ENCODE peak calls at places on chromosomes 11 and 22, in seven cellular contexts. J is gastrocnemius medialis, N is lower leg skin, V is breast epithelium, F is H1, G is stomach, O is K562. C is an unnamed sample.

GRCh38 chr11:107827041-107827440 is 31.5 kb downstream of the SLC35F2 start:
- DNase-seq in J (no peak), N (no peak), V (no peak), F (no peak), G (no peak), O (no peak), C (no peak)

GRCh38 chr11:94007426-94007825 is 13.7 kb upstream of the HEPHL1 start:
- DNase-seq in J (no peak), N (no peak), V (no peak), F (no peak), G (no peak), O (no peak), C (no peak)

GRCh38 chr22:33023119-33023827 is 34.9 kb downstream of the SYN3 start:
- DNase-seq in J (no peak), N (no peak), V (no peak), F (no peak), G (no peak), O (no peak), C (no peak)

GRCh38 chr11:77658213-77659013 is 20.8 kb upstream of the CLNS1A start:
- DNase-seq in J (no peak), N (no peak), V (no peak), F (no peak), G (no peak), O (peak), C (no peak)

GRCh38 chr22:46823654-46824053 is 61.2 kb downstream of the TBC1D22A start:
- DNase-seq in J (no peak), N (no peak), V (no peak), F (no peak), G (no peak), O (no peak), C (no peak)

GRCh38 chr11:124801636-124802312 is 1.6 kb upstream of the MSANTD2 start:
- DNase-seq in J (no peak), N (no peak), V (no peak), F (no peak), G (no peak), O (no peak), C (no peak)

GRCh38 chr11:11028017-11028692 is 170.3 kb upstream of the ZBED5 start:
- DNase-seq in J (peak), N (peak), V (peak), F (peak), G (peak), O (peak), C (peak)

GRCh38 chr11:37830532-37830931 is 1232.5 kb upstream of the RAG2 start:
- DNase-seq in J (no peak), N (no peak), V (no peak), F (no peak), G (no peak), O (no peak), C (no peak)

GRCh38 chr11:33706961-33707360 is 6.3 kb upstream of the C11orf91 start:
- DNase-seq in J (no peak), N (no peak), V (no peak), F (no peak), G (no peak), O (no peak), C (no peak)

GRCh38 chr11:100827934-100828661 is 141.0 kb downstream of the ARHGAP42 start:
- DNase-seq in J (no peak), N (no peak), V (no peak), F (no peak), G (no peak), O (no peak), C (no peak)

GRCh38 chr22:28799125-28799833 is 1.1 kb downstream of the XBP1 start:
- DNase-seq in J (peak), N (peak), V (no peak), F (no peak), G (no peak), O (peak), C (peak)

GRCh38 chr11:76857776-76858461 is 2.8 kb upstream of the ACER3 start:
- DNase-seq in J (no peak), N (no peak), V (no peak), F (no peak), G (no peak), O (no peak), C (no peak)

GRCh38 chr11:130839950-130840666 is 76.2 kb downstream of the SNX19 start:
- DNase-seq in J (no peak), N (no peak), V (no peak), F (no peak), G (no peak), O (no peak), C (no peak)

GRCh38 chr11:64353101-64353738 is 5.7 kb upstream of the RPS6KA4 start:
- DNase-seq in J (no peak), N (no peak), V (no peak), F (no peak), G (no peak), O (no peak), C (no peak)

GRCh38 chr22:27512283-27512761 is 289.2 kb downstream of the MN1 start:
- DNase-seq in J (peak), N (peak), V (no peak), F (no peak), G (peak), O (no peak), C (peak)

GRCh38 chr22:48506506-48507145 is 1321.0 kb downstream of the BRD1 start:
- DNase-seq in J (no peak), N (no peak), V (no peak), F (no peak), G (no peak), O (no peak), C (no peak)

GRCh38 chr22:45612451-45612901 is 59.2 kb upstream of the ATXN10 start:
- DNase-seq in J (peak), N (peak), V (no peak), F (no peak), G (no peak), O (no peak), C (peak)

GRCh38 chr22:49177666-49178065 is 650.0 kb downstream of the BRD1 start:
- DNase-seq in J (no peak), N (no peak), V (no peak), F (no peak), G (no peak), O (no peak), C (no peak)

GRCh38 chr22:30123463-30123862 is 43.2 kb downstream of the HORMAD2 start:
- DNase-seq in J (no peak), N (no peak), V (no peak), F (no peak), G (no peak), O (no peak), C (no peak)

GRCh38 chr11:116990061-116990473 is 108.2 kb downstream of the SIK3 start:
- DNase-seq in J (no peak), N (no peak), V (no peak), F (no peak), G (no peak), O (no peak), C (no peak)

GRCh38 chr11:126415669-126416420 is 60.4 kb downstream of the ST3GAL4 start:
- DNase-seq in J (no peak), N (no peak), V (no peak), F (no peak), G (peak), O (no peak), C (no peak)

DNA sequence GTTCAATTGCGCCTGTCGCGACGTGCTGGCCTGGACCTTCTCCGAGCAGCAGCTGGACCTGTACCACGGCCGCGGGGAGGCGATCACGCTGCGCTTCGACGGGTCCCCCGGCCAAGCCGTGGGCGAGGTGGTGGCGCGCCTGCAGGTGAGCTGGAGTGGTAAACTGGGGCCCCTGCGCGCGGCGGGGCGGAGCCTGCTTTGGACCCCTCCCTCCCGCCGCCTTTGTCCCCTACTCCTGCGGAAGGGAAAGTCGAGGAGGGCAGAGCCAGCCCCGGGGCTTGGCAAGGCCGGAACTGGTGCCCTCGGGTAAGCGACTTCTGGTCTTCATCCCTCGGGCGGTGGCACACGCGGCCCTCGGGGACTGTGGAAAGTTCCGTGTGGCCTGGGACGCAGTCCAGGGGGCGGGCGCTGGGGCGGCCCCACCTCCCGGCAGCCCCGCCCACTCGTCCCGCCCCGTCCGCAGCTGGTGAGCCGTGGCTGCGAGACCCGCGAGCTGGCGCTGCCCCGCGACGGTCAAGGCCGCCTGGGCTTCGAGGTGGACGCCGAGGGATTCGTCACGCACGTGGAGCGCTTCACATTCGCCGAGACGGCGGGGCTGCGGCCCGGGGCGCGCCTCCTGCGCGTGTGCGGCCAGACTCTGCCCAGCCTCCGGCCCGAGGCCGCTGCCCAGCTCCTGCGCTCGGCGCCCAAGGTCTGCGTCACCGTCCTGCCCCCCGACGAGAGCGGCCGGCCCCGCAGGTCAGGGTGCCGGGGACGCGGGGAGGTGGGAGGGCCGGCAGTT is 9.2 kb downstream of the SIPA1 start:
- DNase-seq in J (no peak), N (no peak), V (peak), F (no peak), G (peak), O (peak), C (no peak)
- TF ChIP-seq POLR2A in J (no peak), N (no peak), V (no peak), F (peak), G (no peak), O (no peak), C (no peak)

DNA sequence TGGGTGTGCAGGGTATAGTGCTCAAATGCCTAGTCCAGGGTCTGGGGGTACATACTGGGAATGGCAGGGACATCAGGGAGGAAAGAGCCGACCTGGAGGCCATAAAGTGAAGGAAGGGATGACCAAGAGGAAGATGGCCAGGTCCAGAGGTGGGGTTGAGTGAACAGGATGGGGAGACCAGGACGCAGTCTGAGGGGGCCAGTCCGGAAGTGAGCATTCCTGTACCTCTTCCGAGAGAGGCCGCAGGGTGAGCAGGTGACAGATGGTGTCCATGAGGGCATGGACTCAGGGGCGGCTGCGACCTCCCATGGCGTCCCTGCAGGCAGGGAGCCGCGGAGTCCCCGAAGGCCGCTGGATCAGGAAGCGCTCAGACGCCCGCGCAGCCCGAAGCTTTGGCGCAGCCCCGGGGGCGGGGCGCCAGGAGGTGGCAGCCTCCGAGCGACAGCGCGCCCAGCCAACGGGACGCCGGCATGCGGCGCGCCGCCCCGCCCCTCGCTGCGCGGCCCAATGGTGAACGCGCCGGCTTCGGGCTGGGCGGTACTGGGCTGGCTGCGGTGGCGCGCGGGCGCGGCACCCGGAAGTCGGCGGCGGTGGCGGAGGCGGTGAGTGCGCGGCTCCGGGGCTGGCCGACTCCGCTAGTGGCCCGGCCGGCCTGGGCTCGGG is at the start of gene TANGO2:
- DNase-seq in J (peak), N (peak), V (peak), F (peak), G (peak), O (peak), C (peak)
- TF ChIP-seq POLR2A in J (peak), N (peak), V (no peak), F (peak), G (no peak), O (no peak), C (peak)

GRCh38 chr11:82867495-82868082 is 32.6 kb downstream of the PRCP start:
- DNase-seq in J (peak), N (peak), V (peak), F (peak), G (peak), O (peak), C (peak)
- TF ChIP-seq POLR2A in J (no peak), N (no peak), V (no peak), F (no peak), G (no peak), O (no peak), C (no peak)

GRCh38 chr11:65384301-65384889 is 1.9 kb upstream of the SLC25A45 start:
- DNase-seq in J (no peak), N (no peak), V (no peak), F (no peak), G (no peak), O (no peak), C (no peak)

GRCh38 chr11:65389294-65389980 is 3.0 kb downstream of the FRMD8 start:
- DNase-seq in J (no peak), N (no peak), V (peak), F (no peak), G (no peak), O (no peak), C (no peak)

GRCh38 chr11:65388731-65389130 is 2.3 kb downstream of the FRMD8 start:
- DNase-seq in J (no peak), N (no peak), V (no peak), F (no peak), G (no peak), O (no peak), C (no peak)

GRCh38 chr11:65383778-65384177 is 1.3 kb upstream of the SLC25A45 start:
- DNase-seq in J (no peak), N (no peak), V (no peak), F (no peak), G (no peak), O (no peak), C (no peak)

GRCh38 chr11:65386307-65387081 is at the start of gene FRMD8:
- DNase-seq in J (peak), N (peak), V (peak), F (no peak), G (peak), O (peak), C (peak)
- TF ChIP-seq POLR2A in J (peak), N (peak), V (peak), F (no peak), G (peak), O (peak), C (peak)

DNA sequence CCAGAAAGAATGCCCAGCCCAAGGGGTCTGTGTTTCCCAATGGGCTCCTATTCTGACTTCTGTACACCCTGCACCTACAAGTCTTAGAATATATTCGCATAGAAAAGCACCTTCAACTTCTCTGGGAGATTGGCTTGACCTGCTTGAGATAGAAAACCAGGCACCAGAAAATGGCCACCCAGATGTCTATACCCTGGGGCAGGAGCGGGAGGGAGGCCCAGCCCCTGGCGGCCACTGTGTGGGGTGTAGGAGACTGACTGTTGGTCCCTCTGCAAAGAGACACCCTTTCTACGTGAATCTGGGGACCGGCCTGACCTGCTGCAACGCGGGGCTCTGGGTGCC is 8.5 kb downstream of the DENND6B start:
- DNase-seq in J (no peak), N (no peak), V (no peak), F (no peak), G (no peak), O (no peak), C (no peak)
- TF ChIP-seq POLR2A in J (no peak), N (no peak), V (no peak), F (no peak), G (no peak), O (no peak), C (no peak)

DNA sequence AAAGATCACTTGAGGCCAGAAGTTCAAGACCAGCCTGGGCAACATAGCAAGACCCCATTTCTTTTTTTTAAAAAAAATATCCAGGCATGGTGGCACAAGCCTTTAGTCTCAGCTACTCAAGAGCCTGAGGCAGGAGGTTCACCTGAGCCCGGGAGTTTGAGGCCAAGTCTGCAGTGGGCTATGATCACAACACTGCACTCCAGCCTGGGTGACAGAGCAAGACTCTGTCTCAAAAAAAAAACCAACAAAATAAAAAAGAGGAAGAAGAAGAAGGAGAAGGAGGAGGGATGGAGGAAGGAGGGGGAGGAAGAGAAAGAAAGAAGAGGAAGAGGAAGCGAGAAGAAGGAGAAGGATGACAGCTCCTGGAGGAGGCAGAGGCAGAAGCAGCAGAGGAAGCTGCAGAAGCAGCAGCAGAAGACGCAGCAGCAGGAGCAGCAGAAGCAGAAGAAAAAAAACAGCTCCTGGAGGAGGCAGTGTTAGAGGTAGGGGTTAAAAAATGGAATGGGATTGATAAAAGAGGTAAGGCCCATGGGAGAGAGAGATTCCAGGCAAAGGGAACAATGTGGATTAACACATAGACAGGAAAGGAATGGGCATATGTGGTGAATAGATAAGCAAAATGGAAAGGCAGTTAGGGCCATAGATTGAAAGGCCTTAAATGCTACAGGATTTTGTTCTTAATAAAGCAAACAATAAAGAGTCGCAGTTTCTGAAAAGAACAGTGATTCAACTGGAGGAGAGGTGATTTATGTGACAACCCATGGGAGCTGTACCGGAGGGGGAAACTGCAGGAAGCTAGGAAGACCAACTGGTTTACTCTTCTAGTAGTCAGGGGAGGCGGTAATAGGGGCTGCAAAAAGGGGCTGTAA is 10.9 kb downstream of the PRCP start:
- DNase-seq in J (no peak), N (no peak), V (no peak), F (no peak), G (no peak), O (no peak), C (no peak)
- TF ChIP-seq POLR2A in J (no peak), N (no peak), V (no peak), F (no peak), G (no peak), O (no peak), C (no peak)

DNA sequence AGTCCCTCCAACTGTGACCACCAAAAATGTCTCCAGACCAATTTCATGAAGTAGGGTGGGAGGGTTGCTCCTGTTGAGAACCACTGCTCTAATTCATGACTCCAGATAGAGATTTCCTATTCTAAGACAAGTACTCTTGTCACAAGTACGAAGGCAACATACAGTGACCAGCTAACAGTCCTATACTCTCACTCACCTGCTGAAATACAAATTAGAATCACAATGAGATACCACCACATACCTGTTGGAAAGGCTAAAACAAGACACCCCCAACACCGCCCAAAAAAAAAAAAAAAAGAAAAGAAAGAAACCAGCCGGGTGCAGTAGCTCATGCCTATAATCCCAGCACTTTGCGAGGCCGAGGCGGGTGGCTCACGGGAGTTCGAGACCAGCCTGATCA is 310.5 kb downstream of the SWAP70 start:
- DNase-seq in J (no peak), N (no peak), V (no peak), F (no peak), G (no peak), O (no peak), C (no peak)
- TF ChIP-seq POLR2A in J (no peak), N (no peak), V (no peak), F (no peak), G (no peak), O (no peak), C (no peak)

DNA sequence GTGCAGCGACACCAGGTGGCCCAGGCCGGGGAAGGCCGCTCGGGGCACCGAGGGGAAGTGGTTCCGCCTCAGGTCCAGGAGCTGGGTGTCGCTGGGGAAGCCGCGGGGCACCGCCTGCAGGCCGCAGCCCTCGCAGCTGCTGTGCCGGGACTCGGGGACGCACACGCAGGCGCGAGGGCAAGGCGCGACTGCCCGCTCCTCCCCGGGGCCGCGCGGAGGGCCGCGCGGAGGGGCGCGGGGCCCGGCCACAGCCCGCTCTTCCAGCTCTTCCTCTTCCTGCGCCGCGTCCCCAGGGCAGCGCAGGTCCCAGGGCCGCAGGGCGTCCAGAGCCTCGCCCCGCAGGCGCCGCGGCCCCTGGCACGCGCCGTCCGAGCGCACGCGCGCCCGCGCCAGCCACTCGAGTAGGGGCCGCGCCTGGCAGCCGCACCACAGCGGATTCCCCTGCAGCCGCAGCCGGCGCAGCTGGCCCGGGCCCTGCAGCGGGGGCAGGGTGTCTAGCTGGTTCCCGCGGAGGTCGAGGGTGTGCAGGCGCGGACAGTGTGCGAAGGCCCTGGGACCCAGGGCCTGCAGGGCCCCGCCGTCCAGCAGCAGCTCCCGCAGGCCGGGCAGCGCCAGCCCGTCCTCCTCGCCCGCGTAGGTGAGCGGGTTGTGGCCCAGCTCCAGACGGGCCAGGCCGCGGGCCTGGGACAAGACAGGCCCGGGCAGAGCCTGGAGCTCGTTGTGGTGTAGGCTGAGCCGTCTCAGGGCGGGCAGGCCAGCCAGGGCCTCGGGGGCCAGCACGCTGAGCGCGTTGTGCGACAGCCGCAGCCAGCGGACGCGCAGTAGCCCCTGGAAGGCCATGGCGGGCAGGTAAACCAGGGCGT is 2.8 kb downstream of the CHADL start:
- DNase-seq in J (peak), N (peak), V (peak), F (no peak), G (peak), O (no peak), C (no peak)
- TF ChIP-seq POLR2A in J (no peak), N (no peak), V (no peak), F (peak), G (no peak), O (no peak), C (no peak)

C was measured in H54.